ENCODE peak calls at places on chromosomes 13 and 19, in eight cellular contexts. T is tibial nerve, B is AG04449, U is neural crest cell, R is A549, M is omental fat pad, L is GM12865, G is B cell. C is an unnamed sample.

GRCh38 chr13:67827992-67828391 is 597.9 kb upstream of the PCDH9 start:
- DNase-seq in T (no peak), B (no peak), U (no peak), R (no peak), M (no peak), L (no peak), G (no peak), C (no peak)

GRCh38 chr13:114284680-114285079 is 3.3 kb downstream of the UPF3A start:
- DNase-seq in T (no peak), B (no peak), U (no peak), R (no peak), M (no peak), L (no peak), G (no peak), C (no peak)

GRCh38 chr13:45206340-45206739 is 5.5 kb upstream of the KCTD4 start:
- DNase-seq in T (no peak), B (peak), U (no peak), R (peak), M (no peak), L (peak), G (no peak), C (peak)

GRCh38 chr19:8337728-8338127 is 5.3 kb downstream of the KANK3 start:
- DNase-seq in T (no peak), B (no peak), U (no peak), R (no peak), M (no peak), L (no peak), G (no peak), C (no peak)

GRCh38 chr19:317710-318508 is 26.7 kb downstream of the MIER2 start:
- DNase-seq in T (no peak), B (no peak), U (no peak), R (no peak), M (no peak), L (no peak), G (no peak), C (no peak)

GRCh38 chr19:48518207-48518606 is 6.6 kb upstream of the LMTK3 start:
- DNase-seq in T (no peak), B (no peak), U (no peak), R (no peak), M (no peak), L (no peak), G (no peak), C (no peak)

GRCh38 chr19:41325947-41326706 is 16.2 kb downstream of the CCDC97 start:
- DNase-seq in T (no peak), B (peak), U (no peak), R (no peak), M (no peak), L (peak), G (peak), C (peak)

GRCh38 chr19:30304540-30304939 is 67.6 kb upstream of the ZNF536 start:
- DNase-seq in T (no peak), B (no peak), U (no peak), R (no peak), M (no peak), L (no peak), G (no peak), C (no peak)

GRCh38 chr19:39335168-39335567 is 675 bp downstream of the GMFG start:
- DNase-seq in T (no peak), B (no peak), U (no peak), R (no peak), M (no peak), L (peak), G (no peak), C (no peak)

GRCh38 chr13:98691360-98691759 is 61.1 kb downstream of the SLC15A1 start:
- DNase-seq in T (no peak), B (no peak), U (no peak), R (no peak), M (no peak), L (no peak), G (no peak), C (no peak)

DNA sequence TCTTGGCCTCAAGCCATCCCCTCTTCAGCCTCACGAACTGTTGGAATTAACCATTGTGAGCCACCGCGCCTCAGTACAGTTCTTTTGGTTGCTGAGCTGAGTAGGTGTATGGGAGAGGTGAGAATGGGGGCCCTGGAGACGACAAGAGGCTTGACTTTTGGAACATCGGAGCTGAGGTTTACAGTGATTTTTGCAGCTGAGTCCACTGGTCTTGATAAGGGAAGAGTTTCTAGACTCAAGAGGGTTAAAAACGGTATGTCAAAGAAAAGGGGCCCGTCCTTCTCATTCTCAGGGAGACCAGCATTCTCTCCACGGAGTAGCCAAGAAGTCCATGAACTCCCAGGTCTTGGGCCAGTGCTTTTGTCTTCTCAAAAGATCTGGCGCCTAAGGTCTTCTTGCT is 6.5 kb upstream of the QTRT1 start:
- DNase-seq in T (no peak), B (no peak), U (no peak), R (no peak), M (no peak), L (no peak), G (no peak), C (no peak)
- TF ChIP-seq CTCF in T (no peak), B (no peak), U (no peak), R (no peak), M (no peak), L (no peak), G (no peak), C (no peak)

DNA sequence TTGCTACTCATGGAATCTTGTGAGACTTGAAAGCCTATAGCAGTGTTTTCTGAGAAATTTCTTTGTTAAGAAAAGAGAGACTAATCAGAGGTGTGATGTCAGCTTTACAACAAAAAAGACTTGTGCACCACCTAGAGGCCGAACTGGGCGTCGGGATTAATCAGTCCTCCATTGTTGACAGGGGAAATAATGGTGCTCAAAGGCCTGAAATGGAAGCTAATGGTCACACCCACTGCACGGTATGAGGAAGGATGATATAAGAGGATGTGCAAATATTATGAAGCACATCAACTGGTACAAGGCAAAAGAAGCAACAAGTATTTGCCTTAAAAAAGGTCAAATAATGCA is 480.2 kb upstream of the MIR17HG start:
- DNase-seq in T (peak), B (no peak), U (peak), R (peak), M (peak), L (peak), G (no peak), C (peak)
- TF ChIP-seq CTCF in T (peak), B (peak), U (peak), R (peak), M (no peak), L (peak), G (no peak), C (peak)

GRCh38 chr19:33241530-33242101 is 16.0 kb upstream of the SLC7A10 start:
- DNase-seq in T (no peak), B (no peak), U (no peak), R (no peak), M (no peak), L (peak), G (no peak), C (no peak)
- TF ChIP-seq CTCF in T (peak), B (peak), U (peak), R (peak), M (no peak), L (peak), G (peak), C (peak)

GRCh38 chr13:93818345-93818744 is 591.7 kb downstream of the GPC6 start:
- DNase-seq in T (no peak), B (no peak), U (no peak), R (no peak), M (no peak), L (no peak), G (no peak), C (no peak)
- TF ChIP-seq CTCF in T (no peak), B (no peak), U (no peak), R (no peak), M (no peak), L (no peak), G (no peak), C (no peak)

GRCh38 chr13:33874871-33875270 is 56.9 kb downstream of the RFC3 start:
- DNase-seq in T (no peak), B (no peak), U (no peak), R (no peak), M (no peak), L (no peak), G (no peak), C (no peak)
- TF ChIP-seq CTCF in T (no peak), B (no peak), U (no peak), R (peak), M (no peak), L (no peak), G (no peak), C (peak)

GRCh38 chr19:55559684-55560083 is 14.3 kb upstream of the SBK3 start:
- DNase-seq in T (no peak), B (no peak), U (no peak), R (no peak), M (no peak), L (no peak), G (no peak), C (no peak)

GRCh38 chr19:55567708-55568328 is 12.8 kb downstream of the ZNF579 start:
- DNase-seq in T (no peak), B (no peak), U (no peak), R (no peak), M (no peak), L (no peak), G (no peak), C (no peak)

GRCh38 chr19:55563261-55563690 is 17.4 kb downstream of the ZNF579 start:
- DNase-seq in T (no peak), B (no peak), U (no peak), R (no peak), M (peak), L (no peak), G (no peak), C (no peak)
- TF ChIP-seq CTCF in T (no peak), B (no peak), U (no peak), R (no peak), M (no peak), L (no peak), G (no peak), C (no peak)

DNA sequence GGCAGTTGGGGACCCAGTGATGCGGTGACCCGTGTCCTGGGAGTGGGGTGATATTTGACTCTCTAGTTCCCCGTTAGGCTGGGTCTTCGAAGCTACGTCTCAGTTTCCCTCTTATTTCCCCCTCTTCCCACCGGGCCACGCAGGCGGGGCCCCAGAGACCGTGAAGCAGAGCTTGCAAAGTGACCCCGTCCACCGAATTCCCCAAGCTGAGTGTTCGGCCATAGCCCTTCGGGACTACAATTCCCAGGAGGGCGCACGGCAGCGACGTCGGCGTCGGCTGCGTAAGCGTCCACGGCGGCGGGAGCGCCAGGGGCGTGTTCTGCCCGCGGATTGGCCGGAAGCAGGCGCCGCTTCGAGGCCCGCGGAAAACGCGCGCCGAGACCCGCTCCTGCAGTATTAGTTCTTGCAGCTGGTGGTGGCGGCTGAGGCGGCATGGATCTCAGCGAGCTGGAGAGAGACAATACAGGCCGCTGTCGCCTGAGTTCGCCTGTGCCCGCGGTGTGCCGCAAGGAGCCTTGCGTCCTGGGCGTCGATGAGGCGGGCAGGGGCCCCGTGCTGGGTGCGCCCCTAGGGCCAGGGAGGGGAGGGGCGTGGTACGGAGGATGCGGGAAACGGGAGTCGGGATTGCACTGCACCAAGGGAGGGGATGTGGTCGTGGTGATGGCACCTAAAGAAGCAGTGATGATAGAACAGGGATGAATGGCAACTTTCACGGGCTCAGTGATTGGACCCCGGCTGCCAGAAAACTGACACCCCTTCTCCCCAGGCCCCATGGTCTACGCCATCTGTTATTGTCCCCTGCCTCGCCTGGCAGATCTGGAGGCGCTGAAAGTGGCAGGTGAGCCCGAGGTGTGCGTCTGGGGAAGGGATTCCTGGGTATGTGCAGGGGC is at the start of gene RNASEH2A:
- DNase-seq in T (peak), B (no peak), U (peak), R (peak), M (no peak), L (peak), G (peak), C (peak)
- TF ChIP-seq CTCF in T (no peak), B (no peak), U (no peak), R (no peak), M (no peak), L (peak), G (no peak), C (no peak)

DNA sequence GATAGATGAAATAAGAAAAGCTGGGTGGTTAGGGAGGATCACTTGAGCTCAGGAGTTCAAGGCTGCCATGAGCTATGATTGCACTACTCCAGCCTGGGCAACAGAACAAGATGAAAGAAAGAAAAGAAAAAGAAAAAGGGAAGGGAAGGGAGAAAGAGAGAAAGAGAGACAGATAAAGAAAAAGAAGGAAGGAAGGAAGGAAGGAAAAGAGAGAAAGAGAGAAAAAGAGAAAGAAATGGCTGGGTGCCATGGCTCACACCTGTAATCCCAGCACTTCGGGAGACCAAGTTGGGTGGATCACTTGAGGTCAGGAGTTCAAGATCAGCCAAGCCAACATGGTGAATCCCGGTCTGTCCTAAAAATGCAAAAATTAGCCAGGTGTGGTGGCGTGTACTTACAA is 21.1 kb downstream of the TEX101 start:
- DNase-seq in T (no peak), B (no peak), U (no peak), R (no peak), M (no peak), L (no peak), G (no peak), C (no peak)
- TF ChIP-seq CTCF in T (no peak), B (no peak), U (no peak), R (no peak), M (no peak), L (no peak), G (no peak), C (no peak)

C was measured in GM13977.